ENCODE peak calls at places on chromosome 21, in eight cellular contexts. N is choroid plexus epithelial cell, L is fibroblast of lung, B is body of pancreas, H is heart right ventricle, R is brain microvascular endothelial cell, Q is tibial artery, Y is GM12864. C is an unnamed sample.

GRCh38 chr21:33968082-33968997 is 52.7 kb upstream of the ATP5PO start:
- DNase-seq in L (peak; percentile 62), R (peak; percentile 64), H (no peak), Q (no peak), N (peak; percentile 61), Y (no peak), B (no peak), C (no peak)

GRCh38 chr21:24045775-24046215 is 1561.5 kb downstream of the MRPL39 start:
- DNase-seq in H (peak; percentile 65), N (peak; percentile 78), R (peak; percentile 99), Y (no peak), L (peak; percentile 98), Q (peak; percentile 73), B (peak; percentile 67), C (no peak)

GRCh38 chr21:45983981-45984551 is 2.5 kb downstream of the COL6A1 start:
- DNase-seq in L (no peak), B (peak; percentile 22), N (no peak), R (no peak), Y (no peak), H (peak; percentile 61), Q (peak; percentile 84), C (no peak)

GRCh38 chr21:34336245-34336644 is 27.6 kb upstream of the KCNE2 start:
- DNase-seq in Q (peak; percentile 81), B (no peak), N (peak; percentile 32), Y (no peak), R (no peak), H (no peak), L (peak; percentile 3), C (no peak)

GRCh38 chr21:36847189-36847588 is 119.3 kb downstream of the HLCS start:
- DNase-seq in Y (no peak), L (peak; percentile 79), B (no peak), N (peak; percentile 88), H (no peak), R (peak; percentile 76), Q (no peak), C (no peak)

GRCh38 chr21:38356898-38357297 is 100.1 kb downstream of the KCNJ15 start:
- DNase-seq in H (no peak), Q (no peak), B (no peak), R (no peak), N (no peak), Y (no peak), L (no peak), C (no peak)

GRCh38 chr21:45475797-45476570 is 66.3 kb downstream of the SLC19A1 start:
- DNase-seq in L (no peak), H (peak; percentile 22), B (no peak), Q (no peak), R (no peak), N (no peak), Y (no peak), C (no peak)

GRCh38 chr21:36350282-36350910 is 30.4 kb downstream of the MORC3 start:
- DNase-seq in N (peak; percentile 68), Y (no peak), R (peak; percentile 69), L (peak; percentile 70), H (no peak), B (no peak), Q (no peak), C (no peak)

GRCh38 chr21:39705849-39706248 is 39.1 kb upstream of the IGSF5 start:
- DNase-seq in Q (no peak), Y (no peak), L (peak; percentile 25), B (no peak), N (peak; percentile 64), R (no peak), H (no peak), C (no peak)

GRCh38 chr21:20882462-20883415 is 115.5 kb upstream of the NCAM2 start:
- DNase-seq in B (peak; percentile 33), H (no peak), Q (no peak), Y (no peak), L (peak; percentile 53), R (peak; percentile 7), N (peak; percentile 71), C (no peak)

GRCh38 chr21:39258207-39258606 is 55.2 kb downstream of the BRWD1 start:
- DNase-seq in L (no peak), B (no peak), Y (no peak), H (no peak), R (no peak), Q (no peak), N (no peak), C (no peak)

GRCh38 chr21:37797403-37797802 is 118.9 kb downstream of the KCNJ6 start:
- DNase-seq in B (no peak), H (no peak), Y (no peak), N (no peak), L (no peak), R (no peak), Q (no peak), C (no peak)

GRCh38 chr21:45407629-45408247 is 2.8 kb downstream of the COL18A1 start:
- DNase-seq in B (no peak), L (no peak), R (no peak), N (no peak), Q (peak; percentile 68), Y (no peak), H (no peak), C (no peak)

GRCh38 chr21:45285266-45285931 is 2.3 kb downstream of the POFUT2 start:
- DNase-seq in B (no peak), Q (peak; percentile 63), H (no peak), N (no peak), Y (no peak), L (no peak), R (no peak), C (no peak)

GRCh38 chr21:45087022-45087823 is 12.8 kb downstream of the ADARB1 start:
- DNase-seq in N (peak; percentile 65), H (no peak), Y (no peak), R (no peak), Q (no peak), B (no peak), L (peak; percentile 50), C (no peak)

GRCh38 chr21:44003307-44003966 is 8.7 kb upstream of the TRAPPC10 start:
- DNase-seq in H (no peak), R (no peak), B (no peak), L (no peak), N (no peak), Q (no peak), Y (no peak), C (no peak)

GRCh38 chr21:44006017-44006624 is 6.0 kb upstream of the TRAPPC10 start:
- DNase-seq in Y (no peak), L (peak; percentile 77), B (no peak), Q (peak; percentile 78), H (no peak), R (peak; percentile 96), N (peak; percentile 93), C (no peak)

GRCh38 chr21:44005071-44005470 is 7.0 kb upstream of the TRAPPC10 start:
- DNase-seq in Y (no peak), N (no peak), H (no peak), Q (no peak), B (no peak), L (no peak), R (no peak), C (no peak)

GRCh38 chr21:44005593-44005992 is 6.5 kb upstream of the TRAPPC10 start:
- DNase-seq in Q (no peak), L (no peak), Y (no peak), N (no peak), B (no peak), R (no peak), H (no peak), C (no peak)

GRCh38 chr21:44006656-44007055 is 5.5 kb upstream of the TRAPPC10 start:
- DNase-seq in R (peak; percentile 52), L (no peak), Y (no peak), H (no peak), B (peak; percentile 25), Q (no peak), N (peak; percentile 70), C (no peak)
- TF ChIP-seq CTCF in R (no peak), L (no peak), Y (no peak), H (no peak), B (no peak), Q (no peak), N (no peak), C (no peak)

GRCh38 chr21:41933259-41934079 is 20.3 kb downstream of the C2CD2 start:
- DNase-seq in Y (no peak), R (no peak), Q (no peak), H (no peak), L (peak; percentile 76), N (peak; percentile 77), B (no peak), C (no peak)
- TF ChIP-seq CTCF in Y (no peak), R (peak; percentile 71), Q (peak; percentile 16), H (peak; percentile 59), L (peak; percentile 66), N (peak; percentile 74), B (no peak), C (no peak)

GRCh38 chr21:27693376-27693775 is 726.5 kb upstream of the ADAMTS5 start:
- DNase-seq in B (no peak), N (peak; percentile 58), L (peak; percentile 42), R (peak; percentile 42), Q (no peak), Y (no peak), H (no peak), C (no peak)

GRCh38 chr21:27688773-27689172 is 721.9 kb upstream of the ADAMTS5 start:
- DNase-seq in R (no peak), H (no peak), N (no peak), B (no peak), L (no peak), Y (no peak), Q (no peak), C (no peak)

GRCh38 chr21:27695246-27695645 is 728.4 kb upstream of the ADAMTS5 start:
- DNase-seq in R (no peak), H (no peak), L (no peak), Y (no peak), N (no peak), B (no peak), Q (no peak), C (no peak)

DNA sequence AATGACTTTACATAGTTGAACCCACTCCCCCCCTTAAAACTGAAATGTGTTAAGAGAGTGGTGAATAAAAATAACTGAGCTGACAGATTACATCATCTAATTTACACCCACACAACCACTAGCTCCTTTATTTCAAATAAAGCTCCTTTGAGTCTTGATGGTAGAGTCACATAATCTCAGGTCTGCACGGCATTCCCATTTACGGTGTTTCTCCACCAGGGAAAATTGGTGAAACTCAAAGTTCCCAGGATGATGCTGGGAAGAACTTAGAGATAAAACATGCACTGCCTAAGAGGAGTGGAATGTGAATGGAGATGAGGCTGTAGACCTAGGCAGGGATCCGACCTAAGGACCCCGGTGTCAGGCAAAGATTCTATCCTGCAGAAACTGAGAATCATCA is 727.8 kb upstream of the ADAMTS5 start:
- DNase-seq in R (no peak), H (no peak), N (no peak), B (no peak), Y (no peak), Q (no peak), L (no peak), C (no peak)
- TF ChIP-seq CTCF in R (no peak), H (no peak), N (no peak), B (no peak), Y (no peak), Q (no peak), L (no peak), C (no peak)

DNA sequence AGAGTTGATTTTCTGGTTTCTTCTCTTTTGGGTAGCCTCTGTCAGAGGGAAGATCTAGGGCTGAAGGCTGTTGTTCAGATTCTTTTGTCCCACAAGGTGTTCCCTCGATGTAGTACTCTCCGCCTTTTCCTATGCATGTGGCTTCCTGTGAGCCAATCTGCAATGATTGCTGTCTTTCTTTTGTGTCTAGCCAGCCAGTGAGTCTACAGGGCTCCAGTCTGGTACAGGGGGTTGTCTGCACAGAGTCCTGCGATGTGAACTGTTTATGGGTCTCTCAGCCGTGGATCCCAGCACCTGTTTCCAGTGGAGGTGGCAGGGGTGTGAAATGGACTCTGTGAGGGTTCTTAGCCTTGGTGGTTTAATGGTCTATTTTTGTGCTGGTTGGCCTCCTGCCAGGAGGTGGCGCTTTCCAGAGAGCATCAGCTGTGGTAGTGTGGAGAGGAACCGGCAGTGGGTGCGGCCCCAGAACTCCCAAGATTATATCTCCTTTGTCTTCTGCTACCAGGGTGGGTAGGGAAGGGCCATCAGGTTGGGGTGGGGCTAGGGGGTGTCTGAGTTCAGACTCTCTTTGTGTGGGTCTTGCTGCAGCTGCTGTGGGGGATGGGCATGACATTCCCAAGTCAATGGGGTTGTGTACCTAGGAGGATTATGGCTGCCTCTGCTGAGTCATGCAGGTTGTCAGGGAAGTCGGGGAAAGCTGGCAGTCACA is 81.3 kb upstream of the C21orf91 start:
- DNase-seq in L (no peak), Q (no peak), B (no peak), R (no peak), H (peak; percentile 51), Y (no peak), N (no peak), C (no peak)
- TF ChIP-seq CTCF in L (no peak), Q (no peak), B (no peak), R (no peak), H (no peak), Y (peak; percentile 18), N (no peak), C (no peak)

C was measured in GM10248.